ENCODE peak calls at places on chromosomes 6 and 20, in five cellular contexts. Q is H7; T is SJSA1; H is GM23248; E is effector memory CD4-positive, alpha-beta T cell. K is an unnamed sample.
A peak's percentile ranks its signal among the peaks of the same experiment; 100 is the strongest.

GRCh38 chr6:24796616-24797290 is 2.0 kb downstream of the ARMH2 start:
- DNase-seq in Q (no peak), T (no peak), H (no peak), E (no peak), K (no peak)

GRCh38 chr6:19325335-19325789 is 511.8 kb upstream of the ID4 start:
- DNase-seq in Q (no peak), T (no peak), H (peak; percentile 16), E (no peak), K (no peak)

GRCh38 chr6:121439456-121440250 is 4.2 kb downstream of the GJA1 start:
- DNase-seq in Q (no peak), T (no peak), H (peak; percentile 16), E (no peak), K (no peak)

GRCh38 chr6:117288083-117288715 is 22.8 kb downstream of the VGLL2 start:
- DNase-seq in Q (no peak), T (peak; percentile 74), H (no peak), E (no peak), K (no peak)

GRCh38 chr6:137768935-137769334 is 98.1 kb upstream of the TNFAIP3 start:
- DNase-seq in Q (no peak), T (no peak), H (no peak), E (no peak), K (no peak)

GRCh38 chr6:157823523-157824370 is 701 bp downstream of the SNX9 start:
- DNase-seq in Q (peak; percentile 70), T (no peak), H (peak; percentile 82), E (peak; percentile 58), K (peak; percentile 28)

GRCh38 chr6:24495516-24495847 is 713 bp downstream of the ALDH5A1 start:
- DNase-seq in Q (peak; percentile 83), T (no peak), H (peak; percentile 48), E (no peak), K (no peak)

GRCh38 chr6:145276746-145277145 is 458.6 kb downstream of the EPM2A start:
- DNase-seq in Q (no peak), T (no peak), H (peak; percentile 18), E (no peak), K (no peak)

GRCh38 chr6:42264852-42265390 is 47.3 kb upstream of the MRPS10 start:
- DNase-seq in Q (no peak), T (no peak), H (no peak), E (no peak), K (no peak)

GRCh38 chr6:152380993-152381898 is 255.9 kb downstream of the SYNE1 start:
- DNase-seq in Q (no peak), T (peak; percentile 84), H (peak; percentile 98), E (no peak), K (no peak)

GRCh38 chr6:118708055-118708454 is 56.7 kb upstream of the CEP85L start:
- DNase-seq in Q (no peak), T (no peak), H (peak; percentile 70), E (no peak), K (no peak)

GRCh38 chr20:8401491-8401890 is 269.4 kb downstream of the PLCB1 start:
- DNase-seq in Q (no peak), T (no peak), H (no peak), E (no peak), K (no peak)

GRCh38 chr6:41200296-41200900 is 551 bp downstream of the TREML2 start:
- DNase-seq in Q (no peak), T (no peak), H (peak; percentile 26), E (peak; percentile 25), K (peak; percentile 73)

GRCh38 chr6:112909781-112910180 is 562.7 kb downstream of the RFPL4B start:
- DNase-seq in Q (no peak), T (no peak), H (peak; percentile 16), E (no peak), K (no peak)

GRCh38 chr6:5517781-5518180 is 256.5 kb downstream of the FARS2 start:
- DNase-seq in Q (no peak), T (no peak), H (no peak), E (peak; percentile 17), K (peak; percentile 14)

GRCh38 chr6:133889557-133890301 is 816 bp downstream of the TCF21 start:
- DNase-seq in Q (peak; percentile 82), T (peak; percentile 41), H (peak; percentile 62), E (no peak), K (no peak)

GRCh38 chr6:36227379-36228344 is 31.1 kb downstream of the BRPF3 start:
- DNase-seq in Q (no peak), T (no peak), H (no peak), E (no peak), K (no peak)
- H3K36me3 ChIP-seq in Q (peaks cover 20% of the 10 kb centered on the region), T (peaks cover 82% of the 10 kb centered on the region), H (peaks cover 38% of the 10 kb centered on the region), E (peaks cover 70% of the 10 kb centered on the region), K (peaks cover 20% of the 10 kb centered on the region)

GRCh38 chr20:36542516-36543186 is 1.3 kb downstream of the MYL9 start:
- DNase-seq in Q (peak; percentile 31), T (no peak), H (no peak), E (no peak), K (no peak)
- H3K4me3 ChIP-seq in Q (peak overlapping the region; percentile 77), T (peak overlapping the region; percentile 86), H (peak overlapping the region; percentile 97), E (no peak overlapping the region), K (no peak overlapping the region)

GRCh38 chr6:110958332-110959192 is at the start of gene GTF3C6:
- DNase-seq in Q (peak; percentile 91), T (peak; percentile 94), H (peak; percentile 98), E (peak; percentile 90), K (peak; percentile 95)

GRCh38 chr6:110965629-110966229 is 7.2 kb downstream of the GTF3C6 start:
- DNase-seq in Q (no peak), T (no peak), H (no peak), E (no peak), K (no peak)

GRCh38 chr6:110960014-110960390 is 1.5 kb downstream of the GTF3C6 start:
- DNase-seq in Q (no peak), T (no peak), H (no peak), E (no peak), K (no peak)
- H3K36me3 ChIP-seq in Q (peaks cover 11% of the 10 kb centered on the region), T (peaks cover 51% of the 10 kb centered on the region), H (peaks cover 31% of the 10 kb centered on the region), E (peaks cover 17% of the 10 kb centered on the region), K (peaks cover 4% of the 10 kb centered on the region)

DNA sequence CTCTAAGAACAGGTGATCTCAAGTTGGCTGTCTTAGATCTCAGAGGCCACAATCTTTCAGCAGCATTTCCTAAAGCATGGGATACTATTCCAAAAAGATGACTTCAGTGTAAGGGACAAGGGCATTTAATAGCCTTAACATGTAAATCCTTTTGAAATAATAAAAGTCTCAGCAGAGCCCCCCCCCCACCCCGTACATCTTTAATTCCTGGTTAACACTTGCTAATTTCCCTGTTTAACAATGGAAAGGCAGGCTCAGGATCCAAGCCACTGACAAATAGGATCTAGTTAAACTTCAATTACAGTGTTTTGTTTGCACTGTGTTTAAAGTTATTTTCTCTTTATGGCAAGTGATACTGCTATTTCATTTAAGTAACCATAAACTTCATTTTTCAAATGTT is 12.0 kb downstream of the TASP1 start:
- DNase-seq in Q (peak; percentile 32), T (no peak), H (no peak), E (no peak), K (no peak)
- H3K4me3 ChIP-seq in Q (no peak overlapping the region), T (no peak overlapping the region), H (no peak overlapping the region), E (no peak overlapping the region), K (no peak overlapping the region)

DNA sequence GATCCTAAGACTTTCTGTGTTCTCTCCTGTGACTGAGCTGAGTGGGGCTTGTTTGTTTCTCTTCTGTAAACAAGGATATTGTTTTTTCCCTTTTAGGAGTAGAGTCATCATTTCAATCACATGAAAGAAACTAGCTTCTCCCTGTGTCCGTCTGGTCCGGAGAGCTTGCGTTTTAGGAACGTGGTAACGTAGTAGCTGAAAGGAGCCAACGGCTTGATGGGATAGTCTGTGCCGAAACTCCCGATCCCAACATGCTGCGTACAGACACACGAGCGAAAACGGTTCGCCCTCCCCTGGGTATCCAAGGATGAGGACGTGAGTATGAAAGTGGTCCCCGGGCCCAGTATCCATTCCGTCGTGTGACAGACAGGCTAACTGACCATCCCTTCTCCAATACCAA is 146.5 kb downstream of the ZMYND8 start:
- DNase-seq in Q (no peak), T (no peak), H (no peak), E (no peak), K (no peak)
- H3K36me3 ChIP-seq in Q (peaks cover 34% of the 10 kb centered on the region), T (peaks cover 50% of the 10 kb centered on the region), H (peaks cover 26% of the 10 kb centered on the region), E (peaks cover 59% of the 10 kb centered on the region), K (peaks cover 50% of the 10 kb centered on the region)

GRCh38 chr6:125173341-125173740 is 19.8 kb downstream of the TPD52L1 start:
- DNase-seq in Q (no peak), T (no peak), H (no peak), E (no peak), K (no peak)

GRCh38 chr6:125166711-125167110 is 13.1 kb downstream of the TPD52L1 start:
- DNase-seq in Q (no peak), T (no peak), H (no peak), E (no peak), K (no peak)

GRCh38 chr6:125169058-125169457 is 15.5 kb downstream of the TPD52L1 start:
- DNase-seq in Q (no peak), T (no peak), H (peak; percentile 73), E (no peak), K (no peak)

GRCh38 chr6:125170376-125170775 is 16.8 kb downstream of the TPD52L1 start:
- DNase-seq in Q (no peak), T (no peak), H (peak; percentile 85), E (no peak), K (no peak)

GRCh38 chr6:125169522-125169921 is 15.9 kb downstream of the TPD52L1 start:
- DNase-seq in Q (no peak), T (no peak), H (no peak), E (no peak), K (no peak)
- H3K4me3 ChIP-seq in Q (no peak overlapping the region), T (no peak overlapping the region), H (no peak overlapping the region), E (no peak overlapping the region), K (no peak overlapping the region)